ENCODE peak calls at places on chromosome 19, in ten cellular contexts. H is Peyer's patch, Q is psoas muscle, C is brain microvascular endothelial cell, X is body of pancreas, T is HCT116, R is cardiac fibroblast, S is left ventricle myocardium inferior, D is heart right ventricle, P is fibroblast of lung. Z is an unnamed sample.

GRCh38 chr19:45404557-45405434 is at the start of gene PPP1R13L:
- DNase-seq in C (peak), D (peak), H (peak), X (peak), P (peak), Q (peak), S (peak), R (peak), T (peak), Z (peak)

GRCh38 chr19:33291623-33292534 is 10.5 kb downstream of the CEBPA start:
- DNase-seq in C (no peak), R (no peak), T (no peak), Q (peak), P (no peak), H (peak), D (no peak), X (no peak), S (no peak), Z (no peak)

GRCh38 chr19:11233073-11233472 is 6.3 kb upstream of the ANGPTL8 start:
- DNase-seq in R (no peak), T (no peak), S (no peak), C (no peak), D (no peak), X (no peak), Q (no peak), P (no peak), H (no peak), Z (no peak)

GRCh38 chr19:48403606-48404005 is 10.1 kb downstream of the GRIN2D start:
- DNase-seq in Q (no peak), C (peak), P (peak), H (no peak), X (peak), T (no peak), S (no peak), D (no peak), R (peak), Z (peak)

GRCh38 chr19:41682437-41682836 is 5.6 kb downstream of the CEACAM7 start:
- DNase-seq in P (no peak), D (no peak), H (no peak), R (no peak), C (no peak), T (no peak), Q (no peak), X (no peak), S (no peak), Z (no peak)

GRCh38 chr19:13712767-13713201 is 51.5 kb upstream of the MRI1 start:
- DNase-seq in C (no peak), R (no peak), S (peak), Q (no peak), D (no peak), X (no peak), P (peak), T (no peak), H (no peak), Z (peak)

GRCh38 chr19:7602935-7603497 is 7.4 kb downstream of the CAMSAP3 start:
- DNase-seq in Q (no peak), R (peak), H (no peak), X (no peak), D (no peak), P (no peak), S (no peak), C (no peak), T (no peak), Z (peak)

GRCh38 chr19:19043881-19044280 is 10.5 kb downstream of the ARMC6 start:
- DNase-seq in D (no peak), Q (no peak), S (no peak), R (no peak), X (no peak), H (no peak), C (no peak), P (no peak), T (no peak), Z (no peak)

GRCh38 chr19:5205388-5205787 is 135.2 kb downstream of the PTPRS start:
- DNase-seq in X (no peak), T (no peak), R (no peak), H (no peak), D (no peak), S (no peak), P (no peak), Q (peak), C (no peak), Z (no peak)

GRCh38 chr19:5691930-5692784 is 2.1 kb downstream of the RPL36 start:
- DNase-seq in C (no peak), X (no peak), T (no peak), Q (no peak), S (no peak), H (no peak), D (peak), R (no peak), P (no peak), Z (peak)

GRCh38 chr19:11142528-11143171 is 12.9 kb downstream of the SPC24 start:
- DNase-seq in H (peak), T (peak), D (peak), S (peak), Q (peak), C (peak), R (peak), P (peak), X (peak), Z (peak)

GRCh38 chr19:15584541-15585115 is 30.4 kb upstream of the CYP4F8 start:
- DNase-seq in S (peak), C (peak), H (peak), D (peak), X (peak), T (peak), Q (peak), P (peak), R (peak), Z (peak)

GRCh38 chr19:45637890-45638667 is 1.1 kb downstream of the EML2 start:
- DNase-seq in X (no peak), R (peak), H (no peak), S (no peak), T (no peak), C (peak), P (peak), Q (no peak), D (no peak), Z (peak)

GRCh38 chr19:38494379-38494778 is 60.9 kb downstream of the RYR1 start:
- DNase-seq in P (no peak), Q (no peak), R (no peak), C (no peak), X (no peak), H (no peak), D (no peak), T (no peak), S (no peak), Z (no peak)

GRCh38 chr19:38499532-38499931 is 66.0 kb downstream of the RYR1 start:
- DNase-seq in S (no peak), Q (no peak), C (no peak), R (no peak), P (no peak), X (no peak), H (no peak), D (no peak), T (no peak), Z (no peak)

GRCh38 chr19:38497907-38498306 is 64.4 kb downstream of the RYR1 start:
- DNase-seq in Q (no peak), P (no peak), H (no peak), X (no peak), R (no peak), D (no peak), C (no peak), S (no peak), T (no peak), Z (no peak)

GRCh38 chr19:38496603-38497487 is 63.4 kb downstream of the RYR1 start:
- DNase-seq in D (peak), S (no peak), P (no peak), T (peak), X (no peak), R (peak), Q (no peak), H (no peak), C (no peak), Z (no peak)

GRCh38 chr19:38496116-38496515 is 62.6 kb downstream of the RYR1 start:
- DNase-seq in D (no peak), Q (no peak), S (no peak), T (no peak), C (no peak), R (no peak), X (no peak), H (no peak), P (no peak), Z (no peak)
- H3K4me3 ChIP-seq in D (no peak), Q (no peak), S (no peak), T (peak), C (no peak), R (peak), X (no peak), H (no peak), P (no peak), Z (no peak)

DNA sequence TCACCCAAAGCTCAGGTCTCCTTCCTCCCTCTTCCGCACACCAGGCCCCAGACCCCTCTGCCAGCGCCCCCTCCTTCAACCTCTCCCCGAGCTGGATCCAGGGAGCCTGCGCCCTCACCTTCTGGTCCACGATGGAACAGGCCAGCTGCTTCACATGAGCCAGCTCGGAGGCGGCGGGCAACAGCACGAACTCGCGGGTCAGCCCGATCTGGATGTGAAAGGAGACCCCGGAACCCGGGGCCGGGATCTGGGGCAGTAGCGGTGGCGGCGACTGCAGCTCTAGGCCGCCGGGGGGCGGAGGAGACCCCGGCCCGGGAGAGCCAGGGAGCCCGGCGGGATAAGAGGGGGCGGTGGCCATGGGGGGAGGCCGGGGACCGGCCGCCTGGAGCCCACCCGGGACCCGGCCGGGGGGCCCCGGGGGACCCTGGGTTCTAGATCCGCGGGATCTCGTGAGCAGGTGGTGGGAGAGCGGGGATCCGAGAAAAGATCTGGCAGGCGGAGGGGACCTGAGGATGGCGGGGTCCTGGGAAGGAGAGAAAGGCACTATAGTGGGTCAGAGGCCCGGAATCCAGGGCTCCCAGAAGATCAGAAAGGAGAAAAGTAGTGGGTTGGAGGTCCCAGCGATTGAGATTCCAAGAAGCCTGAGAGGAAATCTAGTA is 772 bp downstream of the PRKD2 start:
- DNase-seq in D (no peak), R (no peak), H (no peak), C (no peak), T (no peak), Q (no peak), X (peak), P (no peak), S (no peak), Z (no peak)
- TF ChIP-seq CTCF in D (no peak), R (no peak), H (no peak), C (peak), T (no peak), Q (no peak), X (no peak), P (no peak), S (no peak), Z (no peak)

DNA sequence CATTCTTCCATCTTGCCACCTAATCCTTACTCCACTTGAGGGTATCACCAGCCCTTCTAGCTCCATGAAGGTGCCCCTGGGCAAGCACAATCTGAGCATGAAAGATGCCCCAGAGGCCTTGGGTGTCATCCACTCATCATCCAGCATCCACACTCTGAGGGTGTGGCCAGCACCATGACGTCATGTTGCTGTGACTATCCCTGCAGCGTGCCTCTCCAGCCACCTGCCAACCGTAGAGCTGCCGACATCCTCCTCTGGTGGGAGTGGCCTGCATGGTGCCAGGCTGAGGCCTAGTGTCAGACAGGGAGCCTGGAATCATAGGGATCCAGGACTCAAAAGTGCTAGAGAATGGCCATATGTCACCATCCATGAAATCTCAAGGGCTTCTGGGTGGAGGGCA is 3.1 kb upstream of the KLK3 start:
- DNase-seq in Q (no peak), X (no peak), T (no peak), H (no peak), C (no peak), S (no peak), R (no peak), P (no peak), D (no peak), Z (no peak)
- H3K4me3 ChIP-seq in Q (no peak), X (no peak), T (no peak), H (no peak), C (no peak), S (no peak), R (no peak), P (no peak), D (no peak), Z (no peak)

GRCh38 chr19:49475191-49475932 is 1.3 kb downstream of the FLT3LG start:
- DNase-seq in R (no peak), D (no peak), X (no peak), P (no peak), H (no peak), S (no peak), T (no peak), C (no peak), Q (no peak), Z (no peak)

GRCh38 chr19:49473868-49474544 is at the start of gene FLT3LG:
- DNase-seq in R (peak), Q (peak), C (peak), T (no peak), S (peak), X (peak), H (peak), D (peak), P (peak), Z (peak)

GRCh38 chr19:49474545-49474930 is 523 bp downstream of the FLT3LG start:
- DNase-seq in T (no peak), D (no peak), C (no peak), S (no peak), H (no peak), P (no peak), X (no peak), Q (no peak), R (no peak), Z (no peak)

GRCh38 chr19:49472936-49473335 is 1.1 kb upstream of the FLT3LG start:
- DNase-seq in P (no peak), Q (no peak), D (no peak), R (no peak), S (no peak), C (no peak), X (no peak), H (peak), T (no peak), Z (no peak)

DNA sequence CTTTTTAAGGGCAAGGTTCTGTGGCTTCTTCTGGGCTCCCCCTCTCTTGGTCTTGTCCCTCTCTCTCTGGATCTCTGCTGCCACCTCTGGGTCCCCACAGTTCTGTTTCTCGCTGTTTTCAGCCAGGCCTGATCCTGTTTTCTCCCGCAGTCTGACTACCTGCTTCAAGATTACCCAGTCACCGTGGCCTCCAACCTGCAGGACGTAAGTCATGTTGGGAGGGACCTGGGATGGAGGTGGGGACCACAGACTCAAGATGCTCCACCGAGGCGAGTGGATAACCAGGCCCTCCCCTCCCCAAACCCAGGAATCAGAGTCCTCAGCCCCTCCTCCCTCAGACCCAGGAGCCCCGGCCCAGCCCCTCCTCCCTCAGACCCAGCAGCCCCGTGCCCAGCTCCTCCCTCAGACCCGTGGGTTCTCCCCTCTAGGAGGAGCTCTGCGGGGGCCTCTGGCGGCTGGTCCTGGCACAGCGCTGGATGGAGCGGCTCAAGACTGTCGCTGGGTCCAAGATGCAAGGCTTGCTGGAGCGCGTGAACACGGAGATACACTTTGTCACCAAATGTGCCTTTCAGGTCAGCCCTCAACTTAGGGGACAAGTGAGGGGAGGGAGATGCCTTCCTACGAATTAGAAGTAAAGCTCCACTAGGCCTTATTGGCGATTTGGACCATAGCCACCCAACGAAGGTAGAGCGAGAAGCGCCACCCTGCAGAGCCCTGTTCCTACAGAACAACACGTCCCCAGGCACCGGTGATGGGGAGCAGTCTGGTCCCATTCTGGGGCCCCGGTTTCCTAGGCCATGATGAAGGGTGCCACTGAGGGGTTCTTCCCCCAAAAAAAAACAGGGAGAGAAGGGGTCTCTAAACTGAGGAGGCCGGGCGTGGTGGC is 2.2 kb downstream of the FLT3LG start:
- DNase-seq in Q (peak), C (no peak), S (no peak), H (peak), T (no peak), D (peak), P (no peak), X (no peak), R (peak), Z (no peak)
- TF ChIP-seq CTCF in Q (peak), C (peak), S (peak), H (peak), T (peak), D (peak), P (peak), X (no peak), R (peak), Z (peak)

GRCh38 chr19:340620-341385 is 3.8 kb downstream of the MIER2 start:
- DNase-seq in P (no peak), T (no peak), R (no peak), S (no peak), C (no peak), X (no peak), H (peak), Q (no peak), D (no peak), Z (no peak)
- H3K4me3 ChIP-seq in P (no peak), T (no peak), R (no peak), S (peak), C (no peak), X (no peak), H (no peak), Q (peak), D (peak), Z (no peak)

GRCh38 chr19:35618857-35619256 is 6.3 kb downstream of the HAUS5 start:
- DNase-seq in Q (no peak), S (no peak), R (no peak), X (no peak), T (no peak), P (no peak), D (no peak), H (no peak), C (no peak), Z (no peak)
- TF ChIP-seq CTCF in Q (no peak), S (no peak), R (no peak), X (no peak), T (peak), P (peak), D (no peak), H (no peak), C (peak), Z (no peak)

GRCh38 chr19:1445185-1445931 is 4.6 kb upstream of the APC2 start:
- DNase-seq in X (peak), R (peak), P (no peak), C (peak), S (peak), D (peak), Q (peak), T (no peak), H (peak), Z (peak)
- H3K4me3 ChIP-seq in X (no peak), R (peak), P (peak), C (peak), S (peak), D (peak), Q (peak), T (peak), H (peak), Z (peak)